ENCODE peak calls at places on chromosomes 13 and 19, in four cellular contexts. Q is cardiac septum, B is NCI-H1092 treated with DMSO at 0.1 percent for 48 hours, W is glutamatergic neuron. K is an unnamed sample.

GRCh38 chr13:89212186-89212585 is 1541.0 kb downstream of the SLITRK5 start:
- DNase-seq in W (no peak), B (peak), Q (no peak), K (peak)

GRCh38 chr13:73740681-73741080 is 393.5 kb downstream of the KLF12 start:
- DNase-seq in Q (no peak), W (no peak), B (no peak), K (no peak)

GRCh38 chr13:75076476-75076875 is 405.5 kb downstream of the TBC1D4 start:
- DNase-seq in Q (no peak), W (no peak), B (no peak), K (no peak)

GRCh38 chr19:2989236-2989946 is 12.0 kb downstream of the TLE6 start:
- DNase-seq in Q (no peak), B (no peak), W (no peak), K (no peak)

GRCh38 chr19:17893766-17894165 is 22.0 kb downstream of the SLC5A5 start:
- DNase-seq in Q (no peak), B (no peak), W (no peak), K (no peak)

GRCh38 chr19:47109541-47110375 is 3.8 kb downstream of the ZC3H4 start:
- DNase-seq in B (no peak), W (no peak), Q (no peak), K (no peak)

GRCh38 chr13:101529419-101529818 is 76.9 kb downstream of the ITGBL1 start:
- DNase-seq in Q (no peak), W (no peak), B (no peak), K (no peak)

GRCh38 chr13:111431241-111431640 is 110.8 kb downstream of the TEX29 start:
- DNase-seq in B (peak), Q (no peak), W (no peak), K (peak)

GRCh38 chr19:16168465-16169081 is 4.8 kb downstream of the CIB3 start:
- DNase-seq in B (no peak), W (no peak), Q (no peak), K (no peak)

GRCh38 chr13:41458187-41458938 is 1.0 kb downstream of the RGCC start:
- DNase-seq in B (peak), Q (peak), W (peak), K (no peak)

GRCh38 chr19:1844536-1845515 is 3.5 kb downstream of the REXO1 start:
- DNase-seq in W (no peak), Q (no peak), B (no peak), K (no peak)

GRCh38 chr19:1169921-1170885 is 3.9 kb downstream of the SBNO2 start:
- DNase-seq in W (no peak), Q (no peak), B (no peak), K (no peak)

GRCh38 chr19:48249502-48250014 is 6.2 kb downstream of the CARD8 start:
- DNase-seq in Q (peak), W (no peak), B (no peak), K (no peak)

GRCh38 chr13:72781461-72782439 is at the start of the genes DIS3 and PIBF1:
- DNase-seq in B (peak), Q (peak), W (peak), K (peak)

GRCh38 chr19:33906578-33907335 is 110.1 kb downstream of the KCTD15 start:
- DNase-seq in W (peak), B (no peak), Q (no peak), K (no peak)